ENCODE peak calls at places on chromosomes 7 and 10, in seven cellular contexts. One of them, this sample, is unnamed.

GRCh38 chr10:71094712-71095390 is 117.5 kb upstream of the UNC5B start:
- DNase-seq in gastrocnemius medialis: no peak
- DNase-seq in heart left ventricle: no peak
- DNase-seq in testis: no peak
- DNase-seq in uterus: no peak
- DNase-seq in ovary: no peak
- DNase-seq in stomach: no peak
- DNase-seq in this sample: no peak

GRCh38 chr10:974038-974784 is 14.0 kb upstream of the GTPBP4 start:
- DNase-seq in gastrocnemius medialis: no peak
- DNase-seq in heart left ventricle: no peak
- DNase-seq in testis: no peak
- DNase-seq in uterus: no peak
- DNase-seq in ovary: no peak
- DNase-seq in stomach: peak
- DNase-seq in this sample: peak

GRCh38 chr10:130463876-130464360 is 327.7 kb downstream of the GLRX3 start:
- DNase-seq in gastrocnemius medialis: no peak
- DNase-seq in heart left ventricle: no peak
- DNase-seq in testis: peak
- DNase-seq in uterus: no peak
- DNase-seq in ovary: no peak
- DNase-seq in stomach: no peak
- DNase-seq in this sample: no peak

GRCh38 chr7:706721-707120 is 19.8 kb upstream of the DNAAF5 start:
- DNase-seq in gastrocnemius medialis: no peak
- DNase-seq in heart left ventricle: no peak
- DNase-seq in testis: no peak
- DNase-seq in uterus: no peak
- DNase-seq in ovary: peak
- DNase-seq in stomach: peak
- DNase-seq in this sample: no peak

GRCh38 chr7:40763319-40764287 is 628.8 kb downstream of the SUGCT start:
- DNase-seq in gastrocnemius medialis: no peak
- DNase-seq in heart left ventricle: no peak
- DNase-seq in testis: no peak
- DNase-seq in uterus: no peak
- DNase-seq in ovary: no peak
- DNase-seq in stomach: no peak
- DNase-seq in this sample: no peak

GRCh38 chr10:6494934-6495592 is 85.0 kb downstream of the PRKCQ start:
- DNase-seq in gastrocnemius medialis: no peak
- DNase-seq in heart left ventricle: no peak
- DNase-seq in testis: no peak
- DNase-seq in uterus: no peak
- DNase-seq in ovary: no peak
- DNase-seq in stomach: no peak
- DNase-seq in this sample: no peak

GRCh38 chr10:51083280-51083986 is 9.1 kb downstream of the PRKG1 start:
- DNase-seq in gastrocnemius medialis: no peak
- DNase-seq in heart left ventricle: no peak
- DNase-seq in testis: no peak
- DNase-seq in uterus: peak
- DNase-seq in ovary: no peak
- DNase-seq in stomach: no peak
- DNase-seq in this sample: no peak

GRCh38 chr10:6347391-6347951 is 144.7 kb downstream of the PFKFB3 start:
- DNase-seq in gastrocnemius medialis: no peak
- DNase-seq in heart left ventricle: no peak
- DNase-seq in testis: peak
- DNase-seq in uterus: no peak
- DNase-seq in ovary: no peak
- DNase-seq in stomach: no peak
- DNase-seq in this sample: peak

GRCh38 chr7:143882020-143882610 is 19.9 kb downstream of the TCAF1 start:
- DNase-seq in gastrocnemius medialis: peak
- DNase-seq in heart left ventricle: peak
- DNase-seq in testis: peak
- DNase-seq in uterus: peak
- DNase-seq in ovary: peak
- DNase-seq in stomach: no peak
- DNase-seq in this sample: no peak

GRCh38 chr7:143884276-143884977 is 17.5 kb downstream of the TCAF1 start:
- DNase-seq in gastrocnemius medialis: no peak
- DNase-seq in heart left ventricle: no peak
- DNase-seq in testis: no peak
- DNase-seq in uterus: no peak
- DNase-seq in ovary: no peak
- DNase-seq in stomach: no peak
- DNase-seq in this sample: no peak

GRCh38 chr7:143884978-143885559 is 16.9 kb downstream of the TCAF1 start:
- DNase-seq in gastrocnemius medialis: no peak
- DNase-seq in heart left ventricle: peak
- DNase-seq in testis: peak
- DNase-seq in uterus: peak
- DNase-seq in ovary: peak
- DNase-seq in stomach: no peak
- DNase-seq in this sample: no peak

GRCh38 chr7:143885951-143886350 is 16.0 kb downstream of the TCAF1 start:
- DNase-seq in gastrocnemius medialis: no peak
- DNase-seq in heart left ventricle: no peak
- DNase-seq in testis: no peak
- DNase-seq in uterus: no peak
- DNase-seq in ovary: no peak
- DNase-seq in stomach: no peak
- DNase-seq in this sample: no peak

DNA sequence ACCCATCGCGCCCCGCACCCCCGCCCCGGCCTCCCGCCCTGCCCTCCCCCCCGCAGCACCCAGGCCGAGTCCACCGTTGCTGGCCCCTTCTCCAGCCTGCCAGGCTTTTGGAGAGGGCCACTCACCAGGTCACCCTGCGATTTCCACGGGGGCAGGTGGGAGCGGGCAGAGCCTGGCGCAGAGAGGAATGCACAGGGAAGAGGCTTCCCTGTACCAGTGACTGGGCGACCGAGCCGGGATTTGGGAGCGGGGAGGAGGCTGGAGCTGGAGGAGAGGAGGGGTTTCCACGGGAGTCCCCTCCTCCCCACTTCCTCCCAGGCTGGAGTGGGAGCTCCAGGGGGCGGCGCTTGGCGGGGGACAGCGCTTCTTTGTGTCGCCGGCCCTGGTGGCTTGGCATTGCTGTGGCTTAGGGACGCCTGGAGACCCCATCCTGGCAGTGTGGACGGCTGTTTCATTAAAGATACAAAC is 19.3 kb downstream of the TCAF1 start:
- DNase-seq in gastrocnemius medialis: peak
- DNase-seq in heart left ventricle: peak
- DNase-seq in testis: peak
- DNase-seq in uterus: peak
- DNase-seq in ovary: peak
- DNase-seq in stomach: peak
- DNase-seq in this sample: no peak
- TF ChIP-seq POLR2A in gastrocnemius medialis: no peak
- TF ChIP-seq POLR2A in heart left ventricle: no peak
- TF ChIP-seq POLR2A in testis: no peak
- TF ChIP-seq POLR2A in uterus: no peak
- TF ChIP-seq POLR2A in ovary: peak
- TF ChIP-seq POLR2A in stomach: no peak
- TF ChIP-seq POLR2A in this sample: no peak

GRCh38 chr7:101596898-101597297 is 32.2 kb downstream of the MYL10 start:
- DNase-seq in gastrocnemius medialis: no peak
- DNase-seq in heart left ventricle: no peak
- DNase-seq in testis: no peak
- DNase-seq in uterus: no peak
- DNase-seq in ovary: no peak
- DNase-seq in stomach: no peak
- DNase-seq in this sample: no peak

GRCh38 chr7:101599787-101600186 is 29.3 kb downstream of the MYL10 start:
- DNase-seq in gastrocnemius medialis: no peak
- DNase-seq in heart left ventricle: no peak
- DNase-seq in testis: no peak
- DNase-seq in uterus: no peak
- DNase-seq in ovary: no peak
- DNase-seq in stomach: no peak
- DNase-seq in this sample: no peak

GRCh38 chr7:101598981-101599681 is 30.0 kb downstream of the MYL10 start:
- DNase-seq in gastrocnemius medialis: no peak
- DNase-seq in heart left ventricle: no peak
- DNase-seq in testis: no peak
- DNase-seq in uterus: no peak
- DNase-seq in ovary: no peak
- DNase-seq in stomach: no peak
- DNase-seq in this sample: no peak

GRCh38 chr7:101597941-101598340 is 31.2 kb downstream of the MYL10 start:
- DNase-seq in gastrocnemius medialis: no peak
- DNase-seq in heart left ventricle: no peak
- DNase-seq in testis: no peak
- DNase-seq in uterus: no peak
- DNase-seq in ovary: no peak
- DNase-seq in stomach: no peak
- DNase-seq in this sample: no peak

DNA sequence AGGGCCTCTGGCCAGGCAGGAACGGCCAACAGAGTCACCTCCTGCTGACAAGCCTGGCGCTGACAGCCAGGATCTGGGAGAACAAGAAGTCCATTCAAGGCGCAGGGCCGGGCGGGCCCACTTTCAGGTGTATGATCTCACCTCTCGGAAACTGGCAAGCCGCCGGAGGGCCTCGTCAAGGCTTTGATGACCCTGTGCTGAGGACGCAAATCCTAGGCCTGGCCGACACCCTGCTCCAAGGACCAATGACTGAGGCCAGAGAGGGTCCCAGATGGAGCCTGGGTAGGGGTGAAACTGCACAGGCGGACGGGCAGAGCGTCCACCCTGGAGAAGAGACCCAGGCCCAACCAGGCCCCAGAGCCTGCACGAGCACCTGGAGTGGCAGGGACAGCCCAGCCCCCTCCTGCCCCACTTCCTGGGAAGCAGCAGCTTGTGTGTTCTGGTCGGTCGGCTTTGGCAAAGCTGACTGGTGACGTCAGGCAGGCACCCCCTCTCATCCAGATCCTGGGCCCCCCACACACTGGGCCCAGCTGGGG is 30.6 kb downstream of the MYL10 start:
- DNase-seq in gastrocnemius medialis: no peak
- DNase-seq in heart left ventricle: no peak
- DNase-seq in testis: no peak
- DNase-seq in uterus: no peak
- DNase-seq in ovary: no peak
- DNase-seq in stomach: peak
- DNase-seq in this sample: no peak
- TF ChIP-seq POLR2A in gastrocnemius medialis: no peak
- TF ChIP-seq POLR2A in heart left ventricle: no peak
- TF ChIP-seq POLR2A in testis: no peak
- TF ChIP-seq POLR2A in uterus: no peak
- TF ChIP-seq POLR2A in ovary: no peak
- TF ChIP-seq POLR2A in stomach: no peak
- TF ChIP-seq POLR2A in this sample: no peak

GRCh38 chr10:103663802-103664201 is 170.3 kb downstream of the NEURL1 start:
- DNase-seq in gastrocnemius medialis: peak
- DNase-seq in heart left ventricle: peak
- DNase-seq in testis: no peak
- DNase-seq in uterus: no peak
- DNase-seq in ovary: no peak
- DNase-seq in stomach: peak
- DNase-seq in this sample: no peak

GRCh38 chr10:103666751-103667150 is 173.2 kb downstream of the NEURL1 start:
- DNase-seq in gastrocnemius medialis: no peak
- DNase-seq in heart left ventricle: no peak
- DNase-seq in testis: no peak
- DNase-seq in uterus: no peak
- DNase-seq in ovary: no peak
- DNase-seq in stomach: no peak
- DNase-seq in this sample: no peak

GRCh38 chr10:103667390-103667789 is 173.9 kb downstream of the NEURL1 start:
- DNase-seq in gastrocnemius medialis: no peak
- DNase-seq in heart left ventricle: peak
- DNase-seq in testis: no peak
- DNase-seq in uterus: peak
- DNase-seq in ovary: peak
- DNase-seq in stomach: no peak
- DNase-seq in this sample: no peak

GRCh38 chr10:103666109-103666508 is 172.6 kb downstream of the NEURL1 start:
- DNase-seq in gastrocnemius medialis: no peak
- DNase-seq in heart left ventricle: no peak
- DNase-seq in testis: peak
- DNase-seq in uterus: no peak
- DNase-seq in ovary: no peak
- DNase-seq in stomach: no peak
- DNase-seq in this sample: no peak

DNA sequence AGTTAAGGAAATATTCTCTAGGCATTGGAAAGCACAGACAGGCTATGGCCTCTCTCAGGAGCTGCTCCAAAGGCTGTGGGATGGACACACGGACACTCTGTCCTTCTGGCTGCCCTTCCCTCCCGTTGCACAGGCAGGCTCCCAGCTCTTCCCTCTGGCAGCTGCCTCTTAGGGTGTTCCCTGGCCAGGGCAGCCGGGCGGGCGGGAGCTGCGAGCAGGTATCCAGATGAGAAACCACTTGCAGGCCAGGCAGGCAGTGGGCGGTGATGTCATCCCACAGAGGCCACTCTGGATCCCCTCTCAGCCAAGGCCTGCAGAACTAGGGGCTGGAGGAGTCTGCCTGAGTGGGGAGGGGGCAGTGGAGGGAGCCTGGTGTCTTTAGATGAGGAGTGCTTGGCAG is 171.9 kb downstream of the NEURL1 start:
- DNase-seq in gastrocnemius medialis: peak
- DNase-seq in heart left ventricle: peak
- DNase-seq in testis: no peak
- DNase-seq in uterus: no peak
- DNase-seq in ovary: no peak
- DNase-seq in stomach: no peak
- DNase-seq in this sample: no peak
- TF ChIP-seq POLR2A in gastrocnemius medialis: no peak
- TF ChIP-seq POLR2A in heart left ventricle: no peak
- TF ChIP-seq POLR2A in testis: no peak
- TF ChIP-seq POLR2A in uterus: no peak
- TF ChIP-seq POLR2A in ovary: no peak
- TF ChIP-seq POLR2A in stomach: no peak
- TF ChIP-seq POLR2A in this sample: no peak

GRCh38 chr10:102450124-102450373 is 1.3 kb downstream of the C10orf95 start:
- DNase-seq in gastrocnemius medialis: no peak
- DNase-seq in heart left ventricle: no peak
- DNase-seq in testis: no peak
- DNase-seq in uterus: no peak
- DNase-seq in ovary: no peak
- DNase-seq in stomach: no peak
- DNase-seq in this sample: no peak

GRCh38 chr10:102449321-102450123 is 1.8 kb downstream of the C10orf95 start:
- DNase-seq in gastrocnemius medialis: no peak
- DNase-seq in heart left ventricle: peak
- DNase-seq in testis: peak
- DNase-seq in uterus: peak
- DNase-seq in ovary: peak
- DNase-seq in stomach: peak
- DNase-seq in this sample: peak

GRCh38 chr10:102451105-102451969 is at the start of gene C10orf95:
- DNase-seq in gastrocnemius medialis: no peak
- DNase-seq in heart left ventricle: no peak
- DNase-seq in testis: no peak
- DNase-seq in uterus: no peak
- DNase-seq in ovary: peak
- DNase-seq in stomach: no peak
- DNase-seq in this sample: no peak

GRCh38 chr10:102452672-102453340 is 1.5 kb upstream of the C10orf95 start:
- DNase-seq in gastrocnemius medialis: no peak
- DNase-seq in heart left ventricle: peak
- DNase-seq in testis: no peak
- DNase-seq in uterus: no peak
- DNase-seq in ovary: no peak
- DNase-seq in stomach: no peak
- DNase-seq in this sample: no peak

GRCh38 chr10:102450374-102451104 is 804 bp downstream of the C10orf95 start:
- DNase-seq in gastrocnemius medialis: peak
- DNase-seq in heart left ventricle: peak
- DNase-seq in testis: peak
- DNase-seq in uterus: peak
- DNase-seq in ovary: peak
- DNase-seq in stomach: peak
- DNase-seq in this sample: peak
- TF ChIP-seq POLR2A in gastrocnemius medialis: peak
- TF ChIP-seq POLR2A in heart left ventricle: no peak
- TF ChIP-seq POLR2A in testis: no peak
- TF ChIP-seq POLR2A in uterus: peak
- TF ChIP-seq POLR2A in ovary: peak
- TF ChIP-seq POLR2A in stomach: no peak
- TF ChIP-seq POLR2A in this sample: peak